ENCODE peak calls at places on chromosomes 4 and X, in five cellular contexts. S is stomach; Z is CD8-positive, alpha-beta T cell; X is suprapubic skin; O is IMR-90. T is an unnamed sample.

GRCh38 chr4:104989363-104989762 is 157.3 kb upstream of the TET2 start:
- DNase-seq in S (no peak), Z (no peak), X (no peak), O (peak; percentile 41), T (no peak)

GRCh38 chrX:12903646-12904045 is 2.8 kb upstream of the TLR8 start:
- DNase-seq in S (no peak), Z (no peak), X (no peak), O (peak; percentile 24), T (no peak)

GRCh38 chr4:102623622-102624021 is 122.5 kb downstream of the NFKB1 start:
- DNase-seq in S (no peak), Z (no peak), X (no peak), O (peak; percentile 71), T (no peak)

GRCh38 chrX:154002215-154002719 is 17.4 kb downstream of the IRAK1 start:
- DNase-seq in S (no peak), Z (peak; percentile 31), X (no peak), O (peak; percentile 61), T (peak; percentile 70)

GRCh38 chr4:102552781-102553180 is 51.6 kb downstream of the NFKB1 start:
- DNase-seq in S (no peak), Z (no peak), X (no peak), O (no peak), T (no peak)

GRCh38 chr4:2103127-2103842 is 44.2 kb downstream of the NAT8L start:
- DNase-seq in S (no peak), Z (no peak), X (no peak), O (no peak), T (no peak)

GRCh38 chr4:153204247-153205027 is at the start of gene TRIM2:
- DNase-seq in S (peak; percentile 93), Z (no peak), X (peak; percentile 87), O (peak; percentile 78), T (peak; percentile 72)

GRCh38 chrX:44978976-44979375 is 106.0 kb downstream of the KDM6A start:
- DNase-seq in S (no peak), Z (no peak), X (no peak), O (no peak), T (no peak)

GRCh38 chr4:77201857-77202256 is 44.9 kb downstream of the CCNG2 start:
- DNase-seq in S (no peak), Z (no peak), X (no peak), O (no peak), T (no peak)

GRCh38 chr4:156992943-156993342 is 21.3 kb upstream of the PDGFC start:
- DNase-seq in S (no peak), Z (no peak), X (no peak), O (peak; percentile 77), T (no peak)

GRCh38 chrX:136847874-136848273 is 32.7 kb downstream of the RBMX start:
- DNase-seq in S (no peak), Z (no peak), X (no peak), O (peak; percentile 73), T (no peak)

GRCh38 chr4:153002110-153002509 is 66.0 kb downstream of the FHDC1 start:
- DNase-seq in S (no peak), Z (no peak), X (no peak), O (no peak), T (no peak)

GRCh38 chr4:68175562-68176155 is 46.0 kb upstream of the TMPRSS11F start:
- DNase-seq in S (no peak), Z (no peak), X (no peak), O (peak; percentile 51), T (no peak)

GRCh38 chr4:140037353-140038030 is 116.5 kb downstream of the MAML3 start:
- DNase-seq in S (no peak), Z (no peak), X (no peak), O (peak; percentile 97), T (no peak)

GRCh38 chr4:151553874-151554273 is 144.9 kb downstream of the FHIP1A start:
- DNase-seq in S (peak; percentile 37), Z (no peak), X (no peak), O (no peak), T (no peak)

DNA sequence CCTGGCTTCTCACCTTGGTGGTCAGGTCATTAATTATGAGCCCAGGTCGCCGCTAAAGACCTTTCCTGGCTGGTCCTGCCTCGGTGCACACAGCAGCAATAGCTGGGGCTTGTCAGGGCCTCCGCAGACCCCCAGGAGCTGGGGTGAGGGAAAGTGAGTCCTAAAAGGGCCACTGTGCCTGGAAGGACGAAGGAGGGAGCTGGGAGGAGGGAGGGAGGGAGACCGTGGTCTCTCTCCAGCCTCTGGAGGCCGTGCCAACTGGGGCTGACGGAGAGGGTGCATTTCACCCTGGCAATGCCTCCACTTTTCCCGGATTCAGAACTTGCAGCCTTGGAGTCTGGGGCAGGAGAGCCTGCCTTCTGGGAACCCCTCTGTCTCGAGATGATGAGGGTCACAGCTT is 60.4 kb downstream of the CRLF2 start:
- DNase-seq in S (no peak), Z (no peak), X (peak; percentile 76), O (no peak), T (no peak)
- H3K9me3 ChIP-seq in S (no peaks in the 10 kb centered on the region), Z (no peaks in the 10 kb centered on the region), X (no peaks in the 10 kb centered on the region), O (peaks cover 11% of the 10 kb centered on the region), T (no peaks in the 10 kb centered on the region)

DNA sequence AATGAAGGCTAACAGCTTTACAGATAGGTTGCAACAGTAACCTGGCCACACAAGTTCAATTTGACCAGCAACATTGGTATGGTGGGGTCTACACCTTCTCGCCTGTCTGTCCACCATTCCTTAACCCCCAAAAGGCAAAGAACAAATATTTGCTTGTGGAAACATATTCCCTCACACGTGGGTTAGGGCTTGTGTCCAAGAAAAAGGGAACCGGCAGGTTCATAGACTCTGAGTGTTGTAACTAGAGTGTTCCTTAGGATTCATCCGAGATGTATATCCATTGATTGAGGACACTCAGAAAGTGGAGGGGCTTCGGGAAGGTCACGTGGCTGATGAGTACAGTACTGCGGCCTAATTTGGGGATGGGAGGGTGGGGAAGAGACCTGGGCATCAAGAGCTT is 54.1 kb downstream of the C4orf51 start:
- DNase-seq in S (no peak), Z (no peak), X (no peak), O (no peak), T (no peak)
- H3K4me3 ChIP-seq in S (no peak overlapping the region), Z (no peak overlapping the region), X (peak overlapping the region; percentile 61), O (peak overlapping the region; percentile 12), T (no peak overlapping the region)

GRCh38 chr4:7890635-7891393 is 48.8 kb downstream of the AFAP1 start:
- DNase-seq in S (no peak), Z (no peak), X (no peak), O (peak; percentile 92), T (no peak)
- H3K4me1 ChIP-seq in S (peaks cover 48% of the 10 kb centered on the region), Z (no peaks in the 10 kb centered on the region), X (peaks cover 22% of the 10 kb centered on the region), O (peaks cover 27% of the 10 kb centered on the region), T (peaks cover 24% of the 10 kb centered on the region)

GRCh38 chr4:30269850-30270249 is 450.3 kb upstream of the PCDH7 start:
- DNase-seq in S (no peak), Z (no peak), X (no peak), O (no peak), T (no peak)
- H3K9me3 ChIP-seq in S (no peaks in the 10 kb centered on the region), Z (no peaks in the 10 kb centered on the region), X (no peaks in the 10 kb centered on the region), O (no peaks in the 10 kb centered on the region), T (peaks cover 8% of the 10 kb centered on the region)

GRCh38 chrX:39854772-39855747 is 242.7 kb downstream of the BCOR start:
- DNase-seq in S (no peak), Z (peak; percentile 47), X (no peak), O (no peak), T (no peak)
- H3K4me3 ChIP-seq in S (no peak overlapping the region), Z (peak overlapping the region; percentile 40), X (no peak overlapping the region), O (no peak overlapping the region), T (no peak overlapping the region)

GRCh38 chr4:165327211-165328100 is at the start of gene MSMO1:
- DNase-seq in S (peak; percentile 99), Z (peak; percentile 95), X (peak; percentile 99), O (peak; percentile 99), T (peak; percentile 100)
- H3K4me1 ChIP-seq in S (peaks cover 51% of the 10 kb centered on the region), Z (peaks cover 21% of the 10 kb centered on the region), X (peaks cover 27% of the 10 kb centered on the region), O (peaks cover 3% of the 10 kb centered on the region), T (peaks cover 29% of the 10 kb centered on the region)

GRCh38 chrX:47420264-47420663 is 49.9 kb downstream of the ZNF157 start:
- DNase-seq in S (no peak), Z (no peak), X (no peak), O (no peak), T (no peak)
- H3K9me3 ChIP-seq in S (no peaks in the 10 kb centered on the region), Z (no peaks in the 10 kb centered on the region), X (no peaks in the 10 kb centered on the region), O (peaks cover 14% of the 10 kb centered on the region), T (no peaks in the 10 kb centered on the region)

DNA sequence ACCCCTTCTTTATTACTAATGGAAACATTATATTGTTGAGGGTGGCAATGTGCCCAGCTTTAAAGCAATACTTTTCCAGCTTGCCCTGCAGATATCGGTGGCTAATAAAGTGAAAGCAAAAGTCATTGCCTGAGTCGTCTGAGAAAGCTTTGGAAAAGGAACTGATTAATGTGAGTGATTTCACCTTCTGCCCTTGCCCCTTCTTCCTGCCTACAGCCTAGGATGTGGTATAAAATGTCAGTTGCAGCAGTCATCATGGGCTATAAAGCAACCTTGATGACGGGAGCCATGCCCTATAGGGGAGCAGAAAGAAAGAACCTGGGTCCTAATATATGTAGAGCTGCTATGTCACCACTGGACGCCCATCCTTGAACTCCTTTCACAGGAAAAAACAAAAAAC is 132.4 kb upstream of the USP9X start:
- DNase-seq in S (no peak), Z (no peak), X (no peak), O (peak; percentile 18), T (no peak)
- H3K4me3 ChIP-seq in S (peak overlapping the region; percentile 17), Z (peak overlapping the region; percentile 33), X (peak overlapping the region; percentile 16), O (peak overlapping the region; percentile 39), T (peak overlapping the region; percentile 34)